ENCODE peak calls at places on chromosomes 12 and 14, in six cellular contexts. J is MCF 10A, H is SK-N-SH, A is A549, G is GM06990, M is K562. Y is an unnamed sample.

GRCh38 chr12:32252199-32253073 is 145.8 kb downstream of the BICD1 start:
- DNase-seq in J (no peak), G (peak), H (no peak), M (no peak), A (no peak), Y (no peak)

GRCh38 chr14:31207287-31207745 is 277 bp downstream of the HECTD1 start:
- DNase-seq in G (no peak), J (peak), H (no peak), A (no peak), M (no peak), Y (no peak)

GRCh38 chr14:89418976-89419375 is 1.9 kb upstream of the FOXN3 start:
- DNase-seq in H (no peak), J (no peak), M (no peak), A (no peak), G (no peak), Y (no peak)

GRCh38 chr14:68476212-68476964 is 316.5 kb downstream of the ZFP36L1 start:
- DNase-seq in G (peak), J (peak), A (no peak), M (no peak), H (no peak), Y (peak)

GRCh38 chr14:88551094-88551870 is 3.5 kb downstream of the PTPN21 start:
- DNase-seq in M (peak), G (peak), A (peak), J (peak), H (peak), Y (peak)

GRCh38 chr12:115885040-115885439 is 392.5 kb downstream of the MED13L start:
- DNase-seq in A (no peak), M (no peak), G (no peak), H (no peak), J (no peak), Y (no peak)

GRCh38 chr12:694734-695503 is 31.7 kb upstream of the NINJ2 start:
- DNase-seq in J (no peak), M (no peak), A (no peak), G (no peak), H (no peak), Y (no peak)

GRCh38 chr12:5433081-5433839 is 1.4 kb downstream of the NTF3 start:
- DNase-seq in H (no peak), A (no peak), G (no peak), J (no peak), M (no peak), Y (no peak)

GRCh38 chr12:120157678-120158077 is 36.8 kb downstream of the GCN1 start:
- DNase-seq in H (no peak), M (no peak), J (no peak), G (no peak), A (no peak), Y (no peak)

GRCh38 chr12:64633940-64634337 is 23.6 kb downstream of the RASSF3 start:
- DNase-seq in H (no peak), M (no peak), G (no peak), A (peak), J (peak), Y (no peak)

GRCh38 chr14:45083979-45084722 is at the start of gene PRPF39:
- DNase-seq in M (peak), G (peak), H (peak), J (peak), A (peak), Y (peak)
- TF ChIP-seq CTCF in M (no peak), G (no peak), H (no peak), J (no peak), A (no peak), Y (no peak)

DNA sequence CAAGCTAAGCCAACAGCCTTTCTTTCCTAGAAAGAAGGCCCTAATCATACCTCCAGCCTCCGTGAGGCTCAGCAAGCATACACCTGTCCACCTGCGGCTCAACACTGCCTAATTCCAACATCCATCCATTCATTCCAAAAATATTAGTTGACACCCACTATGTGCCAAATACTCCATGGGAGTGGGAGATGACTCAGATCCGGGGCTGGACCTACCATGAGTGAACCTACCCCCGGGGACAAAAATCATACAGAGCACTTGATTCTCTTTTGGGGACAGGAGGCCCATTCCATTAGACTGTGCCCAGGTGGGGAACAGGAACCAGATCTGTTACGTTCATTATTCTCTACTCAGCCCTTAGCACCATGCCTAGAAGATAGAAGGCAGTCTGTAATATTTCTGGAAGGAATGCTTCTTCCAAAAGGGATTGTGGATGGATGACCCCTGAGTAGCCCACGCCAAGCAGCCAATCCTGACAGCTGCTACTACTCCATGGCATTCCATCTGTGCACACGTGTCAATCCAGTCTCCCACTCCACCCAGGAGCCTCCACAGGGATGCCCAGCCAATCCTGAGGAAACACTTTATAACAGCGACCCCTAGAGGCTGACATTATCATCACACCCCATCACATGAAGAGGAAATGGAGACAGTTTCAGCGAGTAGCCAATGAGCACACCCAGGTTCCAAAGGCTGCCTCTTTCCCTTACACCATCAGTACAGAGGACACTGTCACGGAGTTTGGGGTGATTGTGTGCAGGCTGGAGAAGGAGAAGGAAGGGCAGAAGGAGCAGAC is 170.7 kb downstream of the ESRRB start:
- DNase-seq in H (peak), G (no peak), M (peak), A (peak), J (peak), Y (peak)
- TF ChIP-seq CTCF in H (peak), G (peak), M (peak), A (peak), J (peak), Y (peak)

GRCh38 chr14:92783813-92784431 is 10.2 kb upstream of the GOLGA5 start:
- DNase-seq in M (peak), H (peak), A (peak), J (peak), G (peak), Y (peak)
- TF ChIP-seq CTCF in M (peak), H (peak), A (peak), J (peak), G (peak), Y (peak)

DNA sequence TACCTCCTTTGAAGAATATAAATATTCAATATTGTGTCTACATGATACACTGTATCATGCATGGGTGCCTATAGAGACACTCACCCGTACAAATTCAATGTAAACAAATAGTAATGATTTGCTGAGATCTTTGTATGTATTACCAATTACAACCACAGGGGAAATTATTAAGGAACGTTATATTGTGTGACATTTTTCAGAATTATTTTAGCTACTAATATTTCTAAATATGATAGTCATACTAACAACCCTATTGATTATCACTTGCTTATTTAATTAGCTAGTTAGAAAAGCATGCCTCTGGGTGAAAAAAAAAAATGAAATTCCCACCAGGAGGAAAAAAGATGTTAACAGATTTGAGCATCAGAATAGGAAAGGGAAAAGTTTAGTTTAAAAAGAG is 2.1 kb downstream of the SOX5 start:
- DNase-seq in J (no peak), H (no peak), G (no peak), M (no peak), A (no peak), Y (no peak)
- TF ChIP-seq CTCF in J (no peak), H (no peak), G (no peak), M (no peak), A (no peak), Y (no peak)

DNA sequence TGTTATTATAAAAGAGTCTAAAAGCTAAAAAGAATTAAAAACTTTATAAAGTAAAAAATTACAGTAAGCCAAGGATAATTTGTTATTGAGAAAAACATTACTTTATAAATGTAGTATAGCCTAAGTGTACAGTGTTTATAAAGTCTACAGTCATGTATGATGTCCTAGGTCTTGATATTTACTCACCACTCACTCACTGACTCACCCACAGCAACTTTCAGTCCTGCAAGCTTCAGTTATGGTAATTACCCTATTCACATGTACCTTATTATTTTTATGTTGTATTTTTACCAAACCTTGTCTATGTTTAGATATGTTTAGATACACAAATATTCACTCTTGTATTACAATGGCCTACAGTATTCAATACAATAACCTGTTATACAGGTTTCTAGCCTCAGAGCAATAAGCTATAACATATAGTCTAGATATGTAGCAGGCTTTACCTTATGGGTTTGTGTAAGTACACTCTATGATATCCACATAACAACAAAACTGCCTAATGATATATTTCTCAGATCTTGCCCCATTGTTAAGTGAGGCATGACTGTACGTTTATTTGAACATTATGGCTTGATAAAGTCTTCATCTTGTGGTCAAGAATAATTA is 113.7 kb upstream of the KITLG start:
- DNase-seq in J (no peak), M (no peak), G (no peak), A (no peak), H (no peak), Y (no peak)
- TF ChIP-seq CTCF in J (no peak), M (no peak), G (no peak), A (no peak), H (no peak), Y (no peak)

GRCh38 chr14:104792945-104793702 is 2.4 kb downstream of the AKT1 start:
- DNase-seq in M (no peak), G (no peak), J (no peak), H (no peak), A (no peak), Y (no peak)
- TF ChIP-seq CTCF in M (no peak), G (no peak), J (peak), H (no peak), A (no peak), Y (no peak)

GRCh38 chr12:112418596-112419268 is at the start of gene PTPN11:
- DNase-seq in G (peak), J (peak), H (peak), A (peak), M (peak), Y (peak)
- TF ChIP-seq CTCF in G (no peak), J (peak), H (peak), A (peak), M (peak), Y (peak)

GRCh38 chr12:62631531-62632520 is 165.2 kb downstream of the MON2 start:
- DNase-seq in H (peak), J (no peak), A (peak), G (peak), M (no peak), Y (peak)
- TF ChIP-seq CTCF in H (peak), J (no peak), A (no peak), G (peak), M (no peak), Y (peak)

DNA sequence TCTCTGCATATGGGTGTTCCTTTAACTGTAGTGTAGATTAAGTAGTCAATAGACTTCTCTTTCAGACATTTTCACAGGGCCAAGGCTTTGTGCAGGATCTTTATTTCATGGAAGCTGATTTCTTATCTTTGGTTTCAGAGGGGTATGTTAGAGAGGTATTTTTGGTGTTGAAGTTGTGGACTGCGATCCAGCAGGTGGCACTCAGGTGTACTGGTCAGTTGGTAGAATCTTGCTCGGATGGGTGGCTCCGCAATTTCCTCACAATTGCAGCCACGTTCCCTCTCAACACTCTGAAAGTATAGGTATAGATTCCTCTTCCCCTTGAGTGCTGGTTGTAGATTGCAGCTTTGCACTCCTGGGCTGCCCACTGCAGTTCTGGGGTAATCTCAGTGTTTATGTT is 44.3 kb downstream of the OSBPL8 start:
- DNase-seq in J (no peak), M (no peak), G (no peak), H (no peak), A (no peak), Y (no peak)
- TF ChIP-seq CTCF in J (no peak), M (no peak), G (no peak), H (no peak), A (no peak), Y (no peak)

Y was measured in RWPE1.